ENCODE peak calls at places on chromosomes 1 and 21, in four cellular contexts. D is pancreas, W is hepatocyte, Q is stomach. Y is an unnamed sample.

GRCh38 chr1:204530932-204531331 is 14.7 kb downstream of the MDM4 start:
- DNase-seq in D (no peak), W (no peak), Q (no peak), Y (no peak)

GRCh38 chr21:36927718-36928117 is 38.8 kb downstream of the HLCS start:
- DNase-seq in Q (peak), W (peak), D (peak), Y (peak)

GRCh38 chr1:63051886-63052285 is 268.0 kb downstream of the ATG4C start:
- DNase-seq in D (no peak), Q (no peak), W (no peak), Y (no peak)

GRCh38 chr1:223784541-223784940 is 61.2 kb downstream of the TP53BP2 start:
- DNase-seq in Q (no peak), D (no peak), W (no peak), Y (no peak)

GRCh38 chr1:229130028-229130668 is 140.8 kb upstream of the RAB4A start:
- DNase-seq in Q (peak), D (no peak), W (peak), Y (no peak)

GRCh38 chr1:7387053-7387861 is 383.8 kb upstream of the VAMP3 start:
- DNase-seq in Q (peak), D (no peak), W (no peak), Y (no peak)

GRCh38 chr1:89635825-89636815 is 3.2 kb downstream of the LRRC8C start:
- DNase-seq in Q (no peak), W (no peak), D (no peak), Y (no peak)

GRCh38 chr1:115067460-115067859 is 21.8 kb downstream of the TSPAN2 start:
- DNase-seq in W (no peak), Q (no peak), D (no peak), Y (no peak)

GRCh38 chr1:164240081-164240480 is 318.9 kb upstream of the PBX1 start:
- DNase-seq in W (peak), Q (no peak), D (no peak), Y (no peak)

GRCh38 chr1:179038528-179039281 is 13.0 kb downstream of the FAM20B start:
- DNase-seq in Q (no peak), W (no peak), D (no peak), Y (no peak)

GRCh38 chr1:206591236-206591635 is 21.0 kb downstream of the EIF2D start:
- DNase-seq in Q (no peak), W (no peak), D (no peak), Y (no peak)

GRCh38 chr1:71921935-71922559 is 360.3 kb downstream of the NEGR1 start:
- DNase-seq in Q (no peak), D (no peak), W (no peak), Y (no peak)

GRCh38 chr1:30008998-30009657 is 714.3 kb downstream of the MATN1 start:
- DNase-seq in D (no peak), Q (no peak), W (peak), Y (no peak)

GRCh38 chr1:205792946-205793673 is 17.8 kb upstream of the RAB29 start:
- DNase-seq in D (no peak), Q (no peak), W (no peak), Y (no peak)

GRCh38 chr21:32917392-32918135 is 108.2 kb upstream of the OLIG2 start:
- DNase-seq in D (peak), Q (no peak), W (no peak), Y (no peak)

GRCh38 chr21:41729701-41730368 is 37.0 kb downstream of the RIPK4 start:
- DNase-seq in Q (no peak), D (peak), W (no peak), Y (no peak)

GRCh38 chr1:153818876-153819275 is 43.7 kb downstream of the SLC27A3 start:
- DNase-seq in W (no peak), D (no peak), Q (no peak), Y (no peak)

GRCh38 chr1:100627936-100628335 is 90.0 kb downstream of the GPR88 start:
- DNase-seq in Q (no peak), D (no peak), W (no peak), Y (no peak)

GRCh38 chr1:24586970-24587820 is 31.3 kb downstream of the NCMAP start:
- DNase-seq in W (peak), D (no peak), Q (peak), Y (no peak)

GRCh38 chr1:229984992-229985985 is 81.7 kb upstream of the GALNT2 start:
- DNase-seq in Q (no peak), W (no peak), D (no peak), Y (no peak)

GRCh38 chr21:45600248-45600647 is 43.3 kb upstream of the PCBP3 start:
- DNase-seq in D (no peak), Q (no peak), W (no peak), Y (no peak)

GRCh38 chr1:21124846-21125245 is 51.9 kb downstream of the EIF4G3 start:
- DNase-seq in W (no peak), Q (no peak), D (no peak), Y (no peak)

GRCh38 chr1:209232197-209232596 is 351.3 kb upstream of the CAMK1G start:
- DNase-seq in W (no peak), Q (no peak), D (peak), Y (no peak)

GRCh38 chr1:219027161-219027673 is 146.5 kb upstream of the LYPLAL1 start:
- DNase-seq in Q (no peak), D (no peak), W (no peak), Y (no peak)

GRCh38 chr1:18358600-18358999 is 122.1 kb upstream of the KLHDC7A start:
- DNase-seq in Q (no peak), W (no peak), D (no peak), Y (no peak)

GRCh38 chr1:220889848-220890287 is 10.6 kb downstream of the HLX start:
- DNase-seq in Q (no peak), W (no peak), D (no peak), Y (no peak)

GRCh38 chr21:45989355-45990048 is 7.9 kb downstream of the COL6A1 start:
- DNase-seq in Q (peak), D (peak), W (no peak), Y (no peak)

GRCh38 chr1:32454726-32455125 is 10.1 kb upstream of the ZBTB8B start:
- DNase-seq in Q (no peak), D (no peak), W (peak), Y (no peak)

GRCh38 chr1:199449221-199449620 is 578.3 kb upstream of the NR5A2 start:
- DNase-seq in W (no peak), Q (no peak), D (no peak), Y (no peak)

GRCh38 chr1:178388398-178389161 is 108.2 kb downstream of the CLEC20A start:
- DNase-seq in D (no peak), W (no peak), Q (no peak), Y (no peak)

GRCh38 chr1:56798053-56798471 is 21.1 kb downstream of the FYB2 start:
- DNase-seq in D (no peak), W (no peak), Q (no peak), Y (no peak)

GRCh38 chr1:92599184-92599583 is 112.5 kb upstream of the GFI1 start:
- DNase-seq in D (no peak), W (peak), Q (no peak), Y (no peak)

GRCh38 chr1:26315874-26316850 is 1.6 kb upstream of the CD52 start:
- DNase-seq in W (no peak), D (no peak), Q (no peak), Y (no peak)

GRCh38 chr1:30513396-30514136 is 209.8 kb downstream of the MATN1 start:
- DNase-seq in Q (peak), W (peak), D (no peak), Y (no peak)

GRCh38 chr1:207797229-207797973 is 45.5 kb downstream of the CD46 start:
- DNase-seq in D (peak), W (peak), Q (peak), Y (peak)

GRCh38 chr1:6981595-6981994 is 196.3 kb downstream of the CAMTA1 start:
- DNase-seq in D (no peak), W (no peak), Q (no peak), Y (no peak)

GRCh38 chr1:42750041-42750440 is 10.0 kb upstream of the CLDN19 start:
- DNase-seq in Q (peak), W (no peak), D (no peak), Y (no peak)

GRCh38 chr1:66980745-66981367 is 56.1 kb downstream of the MIER1 start:
- DNase-seq in D (no peak), Q (no peak), W (no peak), Y (no peak)

GRCh38 chr1:201021333-201022177 is 2.0 kb downstream of the KIF21B start:
- DNase-seq in W (no peak), D (no peak), Q (no peak), Y (no peak)

GRCh38 chr1:201017828-201018163 is 5.7 kb downstream of the KIF21B start:
- DNase-seq in W (no peak), Q (no peak), D (no peak), Y (no peak)

GRCh38 chr1:201020040-201020591 is 3.4 kb downstream of the KIF21B start:
- DNase-seq in Q (no peak), D (no peak), W (no peak), Y (no peak)

GRCh38 chr1:201020647-201021332 is 2.7 kb downstream of the KIF21B start:
- DNase-seq in D (no peak), Q (no peak), W (no peak), Y (no peak)

GRCh38 chr1:201019321-201019977 is 4.1 kb downstream of the KIF21B start:
- DNase-seq in Q (peak), W (peak), D (no peak), Y (no peak)
- H3K27ac ChIP-seq in Q (peak), W (no peak), D (no peak), Y (peak)

DNA sequence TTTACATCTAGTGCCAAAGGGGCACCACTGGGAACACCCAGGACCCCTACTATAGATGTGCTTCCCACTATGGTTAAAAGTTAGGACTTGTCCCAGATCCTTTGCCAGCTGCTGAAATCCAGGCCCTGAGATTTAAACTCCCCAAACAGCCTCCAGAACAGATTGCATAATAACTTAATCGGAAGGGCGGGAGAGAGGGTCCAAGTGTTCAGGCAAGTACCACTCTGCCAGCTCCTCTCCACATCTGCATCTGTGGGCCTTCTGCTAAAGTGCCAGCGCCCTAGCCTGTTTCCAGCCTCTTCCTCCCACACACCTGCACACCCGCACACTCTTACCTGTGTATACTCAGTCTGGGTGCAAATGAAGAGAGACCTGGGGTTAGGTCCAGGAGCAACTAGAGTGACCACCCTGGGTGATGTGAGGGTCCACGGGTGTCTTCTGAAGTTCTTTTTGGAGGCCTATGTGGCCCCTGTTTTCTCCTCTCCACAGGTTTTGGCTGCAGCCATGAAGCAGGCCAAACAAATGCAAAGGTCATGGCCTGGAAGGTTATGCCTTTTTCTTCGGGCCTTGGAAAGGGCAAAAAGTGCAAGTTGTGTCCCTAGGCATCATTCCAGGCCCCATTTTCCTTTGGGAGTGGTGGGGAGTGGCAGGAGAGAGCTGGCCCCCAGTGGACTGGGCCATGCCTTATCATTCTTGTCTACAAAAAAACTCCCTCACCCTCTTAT is 29.3 kb downstream of the KIRREL1 start:
- DNase-seq in W (no peak), Q (no peak), D (no peak), Y (no peak)
- H3K27ac ChIP-seq in W (no peak), Q (peak), D (no peak), Y (no peak)

GRCh38 chr1:109239047-109239579 is 10.2 kb upstream of the CELSR2 start:
- DNase-seq in W (no peak), Q (no peak), D (no peak), Y (no peak)
- H3K27ac ChIP-seq in W (no peak), Q (peak), D (no peak), Y (no peak)

DNA sequence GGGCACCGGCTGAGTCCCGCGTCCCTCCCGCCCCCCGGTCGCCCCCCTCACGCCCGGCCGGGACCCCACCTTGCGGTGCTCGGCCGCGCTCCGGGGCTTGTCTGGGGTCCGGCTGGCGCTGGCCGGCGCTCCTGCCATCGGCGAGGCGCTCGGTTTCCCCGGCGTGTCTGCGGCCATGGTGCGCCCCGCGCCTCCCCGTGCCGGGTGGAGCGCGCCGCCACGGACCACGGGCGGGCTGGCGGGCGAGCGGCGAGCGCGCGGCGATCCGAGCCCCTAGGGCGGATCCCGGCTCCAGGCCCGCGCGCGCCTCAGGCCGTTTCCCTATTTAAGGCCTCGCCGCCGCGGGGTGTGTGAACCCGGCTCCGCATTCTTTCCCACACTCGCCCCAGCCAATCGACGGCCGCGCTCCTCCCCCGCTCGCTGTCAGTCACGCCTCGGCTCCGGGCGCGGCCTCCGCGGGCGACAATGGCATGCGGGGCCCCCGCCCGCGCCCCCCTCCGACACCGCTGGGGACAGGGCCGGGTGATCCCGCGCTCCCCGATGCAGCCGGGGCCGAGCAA is at the start of gene HES4:
- DNase-seq in W (peak), Q (peak), D (peak), Y (peak)
- H3K27ac ChIP-seq in W (peak), Q (peak), D (peak), Y (peak)

GRCh38 chr1:160999376-160999775 is 21.6 kb downstream of the F11R start:
- DNase-seq in W (no peak), Q (no peak), D (no peak), Y (no peak)

GRCh38 chr1:160996195-160996594 is 24.8 kb downstream of the F11R start:
- DNase-seq in W (no peak), D (no peak), Q (no peak), Y (no peak)

GRCh38 chr1:160993544-160993943 is 27.4 kb downstream of the F11R start:
- DNase-seq in W (peak), Q (no peak), D (no peak), Y (no peak)

GRCh38 chr1:161001068-161001467 is 19.9 kb downstream of the F11R start:
- DNase-seq in D (no peak), Q (no peak), W (no peak), Y (no peak)

DNA sequence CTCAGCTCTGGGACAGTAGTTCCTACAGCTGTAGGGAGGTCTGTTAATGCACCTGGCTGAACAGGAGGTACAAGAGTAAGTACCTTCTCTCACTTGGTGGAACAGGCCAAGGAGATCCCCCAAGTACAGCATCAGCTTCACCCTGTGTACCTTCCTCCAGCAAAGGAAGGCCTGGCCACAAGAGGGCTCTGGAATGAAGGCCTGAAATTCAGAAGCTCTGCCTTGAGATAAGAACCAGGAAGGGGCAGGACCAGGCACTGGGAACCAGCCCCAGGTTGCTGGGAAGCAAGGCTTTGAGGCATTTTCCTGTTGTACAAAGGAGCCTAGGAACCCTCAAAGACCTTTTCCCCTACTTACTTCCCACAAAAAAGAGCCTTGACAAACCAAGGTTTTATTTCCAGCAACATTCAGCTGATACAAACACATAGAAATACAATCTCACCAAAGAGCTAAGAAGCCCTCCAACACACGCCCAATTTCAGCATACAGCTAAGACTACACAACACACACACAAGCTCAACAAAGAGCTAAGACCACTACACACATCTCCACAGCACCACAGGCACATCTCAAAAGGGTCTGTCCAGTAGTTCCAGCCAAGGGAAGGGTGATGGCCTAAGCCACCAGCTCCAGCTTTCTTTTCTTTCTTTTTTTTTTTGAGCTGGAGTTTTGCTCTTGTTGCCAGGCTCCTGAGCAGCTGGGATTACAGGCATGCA is 23.5 kb downstream of the F11R start:
- DNase-seq in W (peak), Q (peak), D (no peak), Y (no peak)
- H3K27ac ChIP-seq in W (peak), Q (peak), D (no peak), Y (peak)

GRCh38 chr1:150514913-150515327 is 632 bp upstream of the FALEC start:
- DNase-seq in W (no peak), D (no peak), Q (no peak), Y (no peak)
- H3K27ac ChIP-seq in W (peak), D (peak), Q (peak), Y (peak)

GRCh38 chr1:2148691-2149090 is 45.9 kb downstream of the FAAP20 start:
- DNase-seq in W (no peak), D (no peak), Q (peak), Y (no peak)

GRCh38 chr1:2151252-2151651 is 43.3 kb downstream of the FAAP20 start:
- DNase-seq in D (no peak), Q (no peak), W (no peak), Y (no peak)

GRCh38 chr1:2151906-2152305 is 42.7 kb downstream of the FAAP20 start:
- DNase-seq in D (no peak), Q (no peak), W (no peak), Y (no peak)

GRCh38 chr1:2152914-2153313 is 41.7 kb downstream of the FAAP20 start:
- DNase-seq in D (no peak), W (no peak), Q (no peak), Y (peak)

DNA sequence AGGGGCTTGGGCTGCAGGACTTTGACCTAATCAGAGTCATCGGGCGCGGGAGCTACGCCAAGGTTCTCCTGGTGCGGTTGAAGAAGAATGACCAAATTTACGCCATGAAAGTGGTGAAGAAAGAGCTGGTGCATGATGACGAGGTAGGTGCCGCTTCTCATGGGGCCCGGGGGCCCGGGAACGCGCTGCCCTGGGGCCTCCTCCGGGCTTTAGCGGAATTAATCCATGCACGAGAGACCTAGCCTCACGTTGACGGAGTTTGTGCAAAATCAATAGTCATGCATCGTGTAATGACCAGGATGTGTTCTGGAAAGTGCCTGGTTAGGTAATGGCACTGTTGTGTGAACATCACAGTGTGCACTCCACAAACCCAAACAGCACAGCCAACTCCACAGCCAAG is 43.7 kb downstream of the FAAP20 start:
- DNase-seq in Q (no peak), D (no peak), W (no peak), Y (no peak)
- H3K27ac ChIP-seq in Q (peak), D (no peak), W (no peak), Y (no peak)

Y was measured in caudate nucleus.